ENCODE peak calls at places on chromosomes 16 and 17, in ten cellular contexts. One of them, this sample, is unnamed.

GRCh38 chr17:34736611-34737010 is 157.2 kb downstream of the TMEM132E start:
- DNase-seq in heart right ventricle: no peak
- DNase-seq in adrenal gland: peak
- DNase-seq in breast epithelium: no peak
- DNase-seq in sigmoid colon: peak
- DNase-seq in mammary epithelial cell: no peak
- DNase-seq in aorta: no peak
- DNase-seq in AG04450: no peak
- DNase-seq in body of pancreas: no peak
- DNase-seq in right cardiac atrium: no peak
- DNase-seq in this sample: no peak

GRCh38 chr16:75550211-75550662 is 5.8 kb downstream of the TMEM231 start:
- DNase-seq in heart right ventricle: peak
- DNase-seq in adrenal gland: peak
- DNase-seq in breast epithelium: peak
- DNase-seq in sigmoid colon: no peak
- DNase-seq in mammary epithelial cell: peak
- DNase-seq in aorta: no peak
- DNase-seq in AG04450: no peak
- DNase-seq in body of pancreas: peak
- DNase-seq in right cardiac atrium: peak
- DNase-seq in this sample: peak

GRCh38 chr16:19186403-19186802 is 18.4 kb downstream of the SYT17 start:
- DNase-seq in heart right ventricle: no peak
- DNase-seq in adrenal gland: no peak
- DNase-seq in breast epithelium: no peak
- DNase-seq in sigmoid colon: no peak
- DNase-seq in mammary epithelial cell: no peak
- DNase-seq in aorta: no peak
- DNase-seq in AG04450: no peak
- DNase-seq in body of pancreas: no peak
- DNase-seq in right cardiac atrium: no peak
- DNase-seq in this sample: no peak

GRCh38 chr17:17180741-17181525 is 25.2 kb downstream of the PLD6 start:
- DNase-seq in heart right ventricle: peak
- DNase-seq in adrenal gland: no peak
- DNase-seq in breast epithelium: no peak
- DNase-seq in sigmoid colon: no peak
- DNase-seq in mammary epithelial cell: no peak
- DNase-seq in aorta: no peak
- DNase-seq in AG04450: no peak
- DNase-seq in body of pancreas: no peak
- DNase-seq in right cardiac atrium: no peak
- DNase-seq in this sample: no peak

GRCh38 chr16:64421515-64421914 is 700.3 kb downstream of the CDH11 start:
- DNase-seq in heart right ventricle: no peak
- DNase-seq in adrenal gland: no peak
- DNase-seq in breast epithelium: no peak
- DNase-seq in sigmoid colon: no peak
- DNase-seq in mammary epithelial cell: no peak
- DNase-seq in aorta: no peak
- DNase-seq in AG04450: no peak
- DNase-seq in body of pancreas: no peak
- DNase-seq in right cardiac atrium: no peak
- DNase-seq in this sample: no peak

GRCh38 chr17:81186203-81186602 is 20.2 kb upstream of the AATK start:
- DNase-seq in heart right ventricle: no peak
- DNase-seq in adrenal gland: no peak
- DNase-seq in breast epithelium: no peak
- DNase-seq in sigmoid colon: no peak
- DNase-seq in mammary epithelial cell: no peak
- DNase-seq in aorta: no peak
- DNase-seq in AG04450: no peak
- DNase-seq in body of pancreas: no peak
- DNase-seq in right cardiac atrium: peak
- DNase-seq in this sample: no peak

GRCh38 chr17:42502926-42503325 is 33.1 kb upstream of the NAGLU start:
- DNase-seq in heart right ventricle: no peak
- DNase-seq in adrenal gland: no peak
- DNase-seq in breast epithelium: no peak
- DNase-seq in sigmoid colon: no peak
- DNase-seq in mammary epithelial cell: no peak
- DNase-seq in aorta: no peak
- DNase-seq in AG04450: no peak
- DNase-seq in body of pancreas: no peak
- DNase-seq in right cardiac atrium: no peak
- DNase-seq in this sample: no peak

GRCh38 chr16:58124601-58124915 is 4.6 kb downstream of the CFAP20 start:
- DNase-seq in heart right ventricle: no peak
- DNase-seq in adrenal gland: no peak
- DNase-seq in breast epithelium: no peak
- DNase-seq in sigmoid colon: no peak
- DNase-seq in mammary epithelial cell: peak
- DNase-seq in aorta: no peak
- DNase-seq in AG04450: no peak
- DNase-seq in body of pancreas: no peak
- DNase-seq in right cardiac atrium: no peak
- DNase-seq in this sample: no peak

GRCh38 chr17:43427362-43428043 is 28.7 kb downstream of the ARL4D start:
- DNase-seq in heart right ventricle: no peak
- DNase-seq in adrenal gland: no peak
- DNase-seq in breast epithelium: no peak
- DNase-seq in sigmoid colon: no peak
- DNase-seq in mammary epithelial cell: no peak
- DNase-seq in aorta: no peak
- DNase-seq in AG04450: no peak
- DNase-seq in body of pancreas: peak
- DNase-seq in right cardiac atrium: no peak
- DNase-seq in this sample: no peak

GRCh38 chr17:81538651-81539570 is 10.7 kb downstream of the FSCN2 start:
- DNase-seq in heart right ventricle: no peak
- DNase-seq in adrenal gland: no peak
- DNase-seq in breast epithelium: no peak
- DNase-seq in sigmoid colon: no peak
- DNase-seq in mammary epithelial cell: no peak
- DNase-seq in aorta: no peak
- DNase-seq in AG04450: no peak
- DNase-seq in body of pancreas: peak
- DNase-seq in right cardiac atrium: peak
- DNase-seq in this sample: no peak

GRCh38 chr17:13407381-13407780 is 194.3 kb downstream of the HS3ST3A1 start:
- DNase-seq in heart right ventricle: no peak
- DNase-seq in adrenal gland: no peak
- DNase-seq in breast epithelium: no peak
- DNase-seq in sigmoid colon: no peak
- DNase-seq in mammary epithelial cell: no peak
- DNase-seq in aorta: no peak
- DNase-seq in AG04450: no peak
- DNase-seq in body of pancreas: no peak
- DNase-seq in right cardiac atrium: no peak
- DNase-seq in this sample: no peak

GRCh38 chr16:50548659-50549560 is 714 bp downstream of the NKD1 start:
- DNase-seq in heart right ventricle: no peak
- DNase-seq in adrenal gland: no peak
- DNase-seq in breast epithelium: no peak
- DNase-seq in sigmoid colon: peak
- DNase-seq in mammary epithelial cell: peak
- DNase-seq in aorta: peak
- DNase-seq in AG04450: no peak
- DNase-seq in body of pancreas: peak
- DNase-seq in right cardiac atrium: no peak
- DNase-seq in this sample: peak

GRCh38 chr16:75250089-75250808 is 1.2 kb downstream of the BCAR1 start:
- DNase-seq in heart right ventricle: peak
- DNase-seq in adrenal gland: no peak
- DNase-seq in breast epithelium: peak
- DNase-seq in sigmoid colon: no peak
- DNase-seq in mammary epithelial cell: no peak
- DNase-seq in aorta: no peak
- DNase-seq in AG04450: no peak
- DNase-seq in body of pancreas: peak
- DNase-seq in right cardiac atrium: peak
- DNase-seq in this sample: no peak

GRCh38 chr17:44137891-44138709 is 3.6 kb upstream of the HROB start:
- DNase-seq in heart right ventricle: peak
- DNase-seq in adrenal gland: peak
- DNase-seq in breast epithelium: peak
- DNase-seq in sigmoid colon: peak
- DNase-seq in mammary epithelial cell: peak
- DNase-seq in aorta: peak
- DNase-seq in AG04450: peak
- DNase-seq in body of pancreas: peak
- DNase-seq in right cardiac atrium: peak
- DNase-seq in this sample: peak

GRCh38 chr17:61411114-61411943 is 11.7 kb downstream of the TBX2 start:
- DNase-seq in heart right ventricle: peak
- DNase-seq in adrenal gland: peak
- DNase-seq in breast epithelium: peak
- DNase-seq in sigmoid colon: peak
- DNase-seq in mammary epithelial cell: peak
- DNase-seq in aorta: peak
- DNase-seq in AG04450: no peak
- DNase-seq in body of pancreas: peak
- DNase-seq in right cardiac atrium: peak
- DNase-seq in this sample: peak

GRCh38 chr16:23676924-23677480 is 1.7 kb upstream of the PLK1 start:
- DNase-seq in heart right ventricle: no peak
- DNase-seq in adrenal gland: no peak
- DNase-seq in breast epithelium: no peak
- DNase-seq in sigmoid colon: no peak
- DNase-seq in mammary epithelial cell: peak
- DNase-seq in aorta: no peak
- DNase-seq in AG04450: no peak
- DNase-seq in body of pancreas: peak
- DNase-seq in right cardiac atrium: no peak
- DNase-seq in this sample: no peak

GRCh38 chr16:17258077-17258599 is 212.6 kb downstream of the XYLT1 start:
- DNase-seq in heart right ventricle: no peak
- DNase-seq in adrenal gland: no peak
- DNase-seq in breast epithelium: no peak
- DNase-seq in sigmoid colon: no peak
- DNase-seq in mammary epithelial cell: no peak
- DNase-seq in aorta: no peak
- DNase-seq in AG04450: no peak
- DNase-seq in body of pancreas: no peak
- DNase-seq in right cardiac atrium: no peak
- DNase-seq in this sample: no peak

GRCh38 chr17:75552425-75552824 is 26.9 kb downstream of the LLGL2 start:
- DNase-seq in heart right ventricle: no peak
- DNase-seq in adrenal gland: no peak
- DNase-seq in breast epithelium: no peak
- DNase-seq in sigmoid colon: no peak
- DNase-seq in mammary epithelial cell: no peak
- DNase-seq in aorta: no peak
- DNase-seq in AG04450: no peak
- DNase-seq in body of pancreas: no peak
- DNase-seq in right cardiac atrium: no peak
- DNase-seq in this sample: no peak

DNA sequence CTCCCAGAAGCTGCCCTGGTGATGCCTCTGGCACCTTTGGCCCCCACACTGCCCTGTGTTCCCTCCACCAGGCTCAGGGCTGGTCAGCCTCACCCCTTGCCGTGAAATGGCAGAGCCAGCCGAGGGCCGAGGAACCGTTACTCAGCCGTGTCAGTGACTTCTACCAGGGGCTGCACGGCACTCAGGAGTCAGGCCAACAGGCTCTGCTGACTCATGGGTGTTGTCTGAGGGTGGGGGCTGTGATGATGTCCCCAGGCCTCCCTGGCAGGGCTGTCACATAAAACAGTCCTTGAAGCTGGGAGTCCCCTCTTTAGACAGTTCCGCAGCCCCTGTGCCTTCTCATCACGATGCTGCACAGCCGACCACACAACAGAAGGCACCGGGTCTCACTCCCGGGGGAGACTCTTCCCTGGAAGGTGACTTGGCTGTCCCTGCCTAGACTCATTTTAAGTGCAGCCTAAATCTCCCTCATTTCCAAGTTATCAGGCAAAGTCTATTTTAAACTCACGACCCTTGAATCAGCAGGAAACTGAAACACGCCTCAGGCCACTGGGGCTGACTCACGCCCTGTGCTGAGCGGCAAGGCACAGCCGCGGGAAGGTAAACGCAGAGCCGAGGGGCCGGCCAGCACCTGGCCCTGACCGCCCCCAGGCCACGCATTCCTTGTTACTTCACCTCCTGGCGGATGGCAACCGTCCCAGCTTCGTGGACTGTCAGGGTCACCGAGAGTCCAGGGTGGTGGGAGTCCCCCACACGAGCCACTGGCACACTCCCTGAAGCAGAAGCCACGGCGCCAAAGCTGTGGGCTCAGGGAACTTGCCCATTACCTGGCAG is 102.6 kb downstream of the ZNF778 start:
- DNase-seq in heart right ventricle: no peak
- DNase-seq in adrenal gland: peak
- DNase-seq in breast epithelium: peak
- DNase-seq in sigmoid colon: peak
- DNase-seq in mammary epithelial cell: peak
- DNase-seq in aorta: peak
- DNase-seq in AG04450: no peak
- DNase-seq in body of pancreas: peak
- DNase-seq in right cardiac atrium: peak
- DNase-seq in this sample: no peak
- H3K27ac ChIP-seq in heart right ventricle: peak
- H3K27ac ChIP-seq in adrenal gland: peak
- H3K27ac ChIP-seq in breast epithelium: peak
- H3K27ac ChIP-seq in sigmoid colon: peak
- H3K27ac ChIP-seq in mammary epithelial cell: peak
- H3K27ac ChIP-seq in aorta: peak
- H3K27ac ChIP-seq in AG04450: peak
- H3K27ac ChIP-seq in body of pancreas: peak
- H3K27ac ChIP-seq in right cardiac atrium: peak
- H3K27ac ChIP-seq in this sample: no peak

GRCh38 chr17:73356561-73357170 is 44.9 kb upstream of the CDC42EP4 start:
- DNase-seq in heart right ventricle: no peak
- DNase-seq in adrenal gland: no peak
- DNase-seq in breast epithelium: no peak
- DNase-seq in sigmoid colon: no peak
- DNase-seq in mammary epithelial cell: no peak
- DNase-seq in aorta: no peak
- DNase-seq in AG04450: no peak
- DNase-seq in body of pancreas: no peak
- DNase-seq in right cardiac atrium: peak
- DNase-seq in this sample: no peak
- H3K27ac ChIP-seq in heart right ventricle: no peak
- H3K27ac ChIP-seq in adrenal gland: no peak
- H3K27ac ChIP-seq in breast epithelium: peak
- H3K27ac ChIP-seq in sigmoid colon: peak
- H3K27ac ChIP-seq in mammary epithelial cell: no peak
- H3K27ac ChIP-seq in aorta: no peak
- H3K27ac ChIP-seq in AG04450: no peak
- H3K27ac ChIP-seq in body of pancreas: peak
- H3K27ac ChIP-seq in right cardiac atrium: no peak
- H3K27ac ChIP-seq in this sample: no peak

GRCh38 chr17:19369846-19370492 is 7.4 kb upstream of the B9D1 start:
- DNase-seq in heart right ventricle: peak
- DNase-seq in adrenal gland: peak
- DNase-seq in breast epithelium: no peak
- DNase-seq in sigmoid colon: peak
- DNase-seq in mammary epithelial cell: no peak
- DNase-seq in aorta: peak
- DNase-seq in AG04450: no peak
- DNase-seq in body of pancreas: no peak
- DNase-seq in right cardiac atrium: peak
- DNase-seq in this sample: no peak
- H3K27ac ChIP-seq in heart right ventricle: peak
- H3K27ac ChIP-seq in adrenal gland: no peak
- H3K27ac ChIP-seq in breast epithelium: peak
- H3K27ac ChIP-seq in sigmoid colon: no peak
- H3K27ac ChIP-seq in mammary epithelial cell: no peak
- H3K27ac ChIP-seq in aorta: no peak
- H3K27ac ChIP-seq in AG04450: no peak
- H3K27ac ChIP-seq in body of pancreas: no peak
- H3K27ac ChIP-seq in right cardiac atrium: no peak
- H3K27ac ChIP-seq in this sample: no peak

GRCh38 chr16:83963277-83964119 is 4.5 kb upstream of the NECAB2 start:
- DNase-seq in heart right ventricle: no peak
- DNase-seq in adrenal gland: peak
- DNase-seq in breast epithelium: no peak
- DNase-seq in sigmoid colon: no peak
- DNase-seq in mammary epithelial cell: no peak
- DNase-seq in aorta: peak
- DNase-seq in AG04450: no peak
- DNase-seq in body of pancreas: no peak
- DNase-seq in right cardiac atrium: peak
- DNase-seq in this sample: no peak
- H3K27ac ChIP-seq in heart right ventricle: peak
- H3K27ac ChIP-seq in adrenal gland: no peak
- H3K27ac ChIP-seq in breast epithelium: no peak
- H3K27ac ChIP-seq in sigmoid colon: no peak
- H3K27ac ChIP-seq in mammary epithelial cell: no peak
- H3K27ac ChIP-seq in aorta: peak
- H3K27ac ChIP-seq in AG04450: no peak
- H3K27ac ChIP-seq in body of pancreas: no peak
- H3K27ac ChIP-seq in right cardiac atrium: no peak
- H3K27ac ChIP-seq in this sample: no peak